ENCODE peak calls at places on chromosome 6, in five cellular contexts. One of them, this sample, is unnamed. For H3K4me1 and H3K36me3, the result is how much of the 10 kb centered on the place peaks cover.

GRCh38 chr6:160259585-160259984 is 964 bp upstream of the SLC22A2 start:
- DNase-seq in heart left ventricle: no peak
- DNase-seq in CD8-positive, alpha-beta T cell: no peak
- DNase-seq in ovary: no peak
- DNase-seq in aorta: no peak
- DNase-seq in this sample: no peak

GRCh38 chr6:151461673-151462072 is 9.7 kb upstream of the RMND1 start:
- DNase-seq in heart left ventricle: no peak
- DNase-seq in CD8-positive, alpha-beta T cell: no peak
- DNase-seq in ovary: no peak
- DNase-seq in aorta: no peak
- DNase-seq in this sample: no peak

GRCh38 chr6:88547768-88548167 is 381.6 kb upstream of the CNR1 start:
- DNase-seq in heart left ventricle: no peak
- DNase-seq in CD8-positive, alpha-beta T cell: no peak
- DNase-seq in ovary: no peak
- DNase-seq in aorta: no peak
- DNase-seq in this sample: no peak

GRCh38 chr6:4776967-4777925 is 1.0 kb downstream of the CDYL start:
- DNase-seq in heart left ventricle: peak
- DNase-seq in CD8-positive, alpha-beta T cell: peak
- DNase-seq in ovary: peak
- DNase-seq in aorta: no peak
- DNase-seq in this sample: peak

GRCh38 chr6:136923116-136923953 is 1.2 kb downstream of the SLC35D3 start:
- DNase-seq in heart left ventricle: no peak
- DNase-seq in CD8-positive, alpha-beta T cell: peak
- DNase-seq in ovary: no peak
- DNase-seq in aorta: peak
- DNase-seq in this sample: no peak

GRCh38 chr6:142440603-142441293 is 138.9 kb downstream of the ADGRG6 start:
- DNase-seq in heart left ventricle: no peak
- DNase-seq in CD8-positive, alpha-beta T cell: no peak
- DNase-seq in ovary: no peak
- DNase-seq in aorta: no peak
- DNase-seq in this sample: no peak

GRCh38 chr6:129575378-129576118 is 134.4 kb downstream of the ARHGAP18 start:
- DNase-seq in heart left ventricle: no peak
- DNase-seq in CD8-positive, alpha-beta T cell: no peak
- DNase-seq in ovary: no peak
- DNase-seq in aorta: no peak
- DNase-seq in this sample: no peak

GRCh38 chr6:4270001-4270400 is 134.6 kb upstream of the ECI2 start:
- DNase-seq in heart left ventricle: no peak
- DNase-seq in CD8-positive, alpha-beta T cell: no peak
- DNase-seq in ovary: no peak
- DNase-seq in aorta: no peak
- DNase-seq in this sample: no peak

GRCh38 chr6:135722679-135723078 is 128.8 kb upstream of the PDE7B start:
- DNase-seq in heart left ventricle: no peak
- DNase-seq in CD8-positive, alpha-beta T cell: no peak
- DNase-seq in ovary: no peak
- DNase-seq in aorta: no peak
- DNase-seq in this sample: no peak

GRCh38 chr6:138996524-138996923 is 8.5 kb upstream of the REPS1 start:
- DNase-seq in heart left ventricle: no peak
- DNase-seq in CD8-positive, alpha-beta T cell: no peak
- DNase-seq in ovary: no peak
- DNase-seq in aorta: no peak
- DNase-seq in this sample: no peak

GRCh38 chr6:16244869-16245451 is 6.6 kb downstream of the GMPR start:
- DNase-seq in heart left ventricle: no peak
- DNase-seq in CD8-positive, alpha-beta T cell: no peak
- DNase-seq in ovary: no peak
- DNase-seq in aorta: no peak
- DNase-seq in this sample: no peak

GRCh38 chr6:156996265-156996664 is 219.1 kb downstream of the ARID1B start:
- DNase-seq in heart left ventricle: no peak
- DNase-seq in CD8-positive, alpha-beta T cell: no peak
- DNase-seq in ovary: no peak
- DNase-seq in aorta: no peak
- DNase-seq in this sample: no peak

GRCh38 chr6:13194852-13195251 is 133.5 kb downstream of the TBC1D7 start:
- DNase-seq in heart left ventricle: no peak
- DNase-seq in CD8-positive, alpha-beta T cell: no peak
- DNase-seq in ovary: peak
- DNase-seq in aorta: no peak
- DNase-seq in this sample: peak

GRCh38 chr6:26136321-26136720 is 49.1 kb downstream of the HFE start:
- DNase-seq in heart left ventricle: no peak
- DNase-seq in CD8-positive, alpha-beta T cell: no peak
- DNase-seq in ovary: no peak
- DNase-seq in aorta: no peak
- DNase-seq in this sample: no peak

GRCh38 chr6:16361121-16361520 is 122.7 kb downstream of the GMPR start:
- DNase-seq in heart left ventricle: no peak
- DNase-seq in CD8-positive, alpha-beta T cell: no peak
- DNase-seq in ovary: no peak
- DNase-seq in aorta: no peak
- DNase-seq in this sample: no peak

GRCh38 chr6:133895573-133896343 is 6.8 kb downstream of the TCF21 start:
- DNase-seq in heart left ventricle: peak
- DNase-seq in CD8-positive, alpha-beta T cell: no peak
- DNase-seq in ovary: peak
- DNase-seq in aorta: peak
- DNase-seq in this sample: no peak

GRCh38 chr6:71090216-71090615 is 133.4 kb upstream of the B3GAT2 start:
- DNase-seq in heart left ventricle: no peak
- DNase-seq in CD8-positive, alpha-beta T cell: no peak
- DNase-seq in ovary: no peak
- DNase-seq in aorta: no peak
- DNase-seq in this sample: no peak

GRCh38 chr6:16759181-16759645 is 2.0 kb downstream of the ATXN1 start:
- DNase-seq in heart left ventricle: no peak
- DNase-seq in CD8-positive, alpha-beta T cell: no peak
- DNase-seq in ovary: no peak
- DNase-seq in aorta: no peak
- DNase-seq in this sample: no peak

GRCh38 chr6:157527471-157527907 is 146.5 kb downstream of the ZDHHC14 start:
- DNase-seq in heart left ventricle: no peak
- DNase-seq in CD8-positive, alpha-beta T cell: no peak
- DNase-seq in ovary: no peak
- DNase-seq in aorta: no peak
- DNase-seq in this sample: no peak

GRCh38 chr6:1336246-1336843 is 24.4 kb downstream of the FOXQ1 start:
- DNase-seq in heart left ventricle: no peak
- DNase-seq in CD8-positive, alpha-beta T cell: no peak
- DNase-seq in ovary: no peak
- DNase-seq in aorta: no peak
- DNase-seq in this sample: no peak

GRCh38 chr6:31586013-31586412 is at the start of gene LST1:
- DNase-seq in heart left ventricle: no peak
- DNase-seq in CD8-positive, alpha-beta T cell: no peak
- DNase-seq in ovary: no peak
- DNase-seq in aorta: no peak
- DNase-seq in this sample: no peak

DNA sequence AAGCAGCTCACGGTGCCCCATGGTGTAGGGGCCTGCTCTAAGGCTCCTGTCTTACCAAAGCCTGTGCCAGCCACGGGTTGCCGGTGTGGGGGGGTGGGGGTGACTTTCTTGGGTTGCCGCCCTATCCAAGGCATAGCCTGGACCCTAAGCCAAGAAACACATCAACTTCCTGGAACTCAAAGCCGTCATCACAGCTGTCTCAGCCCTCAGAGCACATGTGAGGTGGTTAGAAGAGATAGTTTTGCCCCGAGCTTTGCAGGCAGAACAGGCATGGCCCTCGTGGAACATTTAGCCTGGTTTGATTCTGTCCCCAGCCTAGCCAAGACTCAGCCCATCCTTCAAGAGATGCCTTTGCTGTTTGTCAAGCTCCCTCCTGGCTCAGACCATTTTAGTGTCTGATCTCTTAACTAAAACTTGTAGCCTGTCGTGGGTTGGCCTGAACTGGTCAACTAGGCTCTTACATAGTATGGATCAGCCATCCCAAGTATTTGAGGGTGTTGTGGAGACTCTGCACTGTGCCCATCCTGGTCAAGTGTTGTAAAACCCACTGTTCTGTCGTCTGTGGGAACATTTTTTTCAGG is 64.9 kb downstream of the RREB1 start:
- DNase-seq in heart left ventricle: peak
- DNase-seq in CD8-positive, alpha-beta T cell: no peak
- DNase-seq in ovary: no peak
- DNase-seq in aorta: peak
- DNase-seq in this sample: no peak
- H3K4me1 ChIP-seq in heart left ventricle: under half
- H3K4me1 ChIP-seq in CD8-positive, alpha-beta T cell: under half
- H3K4me1 ChIP-seq in ovary: under half
- H3K4me1 ChIP-seq in aorta: under half
- H3K4me1 ChIP-seq in this sample: under half

GRCh38 chr6:132459605-132459952 is 53.3 kb downstream of the STX7 start:
- DNase-seq in heart left ventricle: no peak
- DNase-seq in CD8-positive, alpha-beta T cell: no peak
- DNase-seq in ovary: no peak
- DNase-seq in aorta: no peak
- DNase-seq in this sample: no peak

GRCh38 chr6:132465530-132466485 is 47.1 kb downstream of the STX7 start:
- DNase-seq in heart left ventricle: no peak
- DNase-seq in CD8-positive, alpha-beta T cell: no peak
- DNase-seq in ovary: no peak
- DNase-seq in aorta: no peak
- DNase-seq in this sample: no peak

GRCh38 chr6:132464538-132465256 is 48.2 kb downstream of the STX7 start:
- DNase-seq in heart left ventricle: no peak
- DNase-seq in CD8-positive, alpha-beta T cell: no peak
- DNase-seq in ovary: no peak
- DNase-seq in aorta: no peak
- DNase-seq in this sample: no peak

GRCh38 chr6:132458887-132459604 is 53.9 kb downstream of the STX7 start:
- DNase-seq in heart left ventricle: no peak
- DNase-seq in CD8-positive, alpha-beta T cell: no peak
- DNase-seq in ovary: no peak
- DNase-seq in aorta: no peak
- DNase-seq in this sample: no peak

DNA sequence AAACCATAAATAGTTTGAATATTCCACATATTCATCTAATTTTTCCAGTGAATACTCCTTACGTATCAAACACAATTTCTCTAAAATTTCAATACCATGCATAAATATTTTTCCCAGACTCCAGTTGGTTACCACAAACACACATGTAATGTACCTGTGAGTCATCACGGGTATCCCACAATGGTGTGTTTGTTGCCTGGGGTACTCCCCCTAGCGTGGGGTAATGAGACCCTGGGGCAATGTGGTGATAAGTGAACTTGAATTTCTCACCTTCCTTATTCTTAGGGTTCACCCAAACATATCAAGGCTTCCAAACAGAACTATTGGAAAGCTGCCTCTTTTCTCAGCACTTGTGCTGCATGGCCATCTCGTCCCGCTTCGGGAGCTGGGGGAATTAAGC is 51.0 kb downstream of the STX7 start:
- DNase-seq in heart left ventricle: no peak
- DNase-seq in CD8-positive, alpha-beta T cell: no peak
- DNase-seq in ovary: no peak
- DNase-seq in aorta: no peak
- DNase-seq in this sample: no peak
- H3K36me3 ChIP-seq in heart left ventricle: under half
- H3K36me3 ChIP-seq in CD8-positive, alpha-beta T cell: under half
- H3K36me3 ChIP-seq in ovary: under half
- H3K36me3 ChIP-seq in aorta: under half
- H3K36me3 ChIP-seq in this sample: under half

GRCh38 chr6:34658605-34659218 is 37.9 kb downstream of the ILRUN start:
- DNase-seq in heart left ventricle: no peak
- DNase-seq in CD8-positive, alpha-beta T cell: no peak
- DNase-seq in ovary: no peak
- DNase-seq in aorta: no peak
- DNase-seq in this sample: no peak

GRCh38 chr6:34663887-34664269 is 32.7 kb downstream of the ILRUN start:
- DNase-seq in heart left ventricle: no peak
- DNase-seq in CD8-positive, alpha-beta T cell: no peak
- DNase-seq in ovary: no peak
- DNase-seq in aorta: no peak
- DNase-seq in this sample: no peak

GRCh38 chr6:34663371-34663770 is 33.2 kb downstream of the ILRUN start:
- DNase-seq in heart left ventricle: no peak
- DNase-seq in CD8-positive, alpha-beta T cell: no peak
- DNase-seq in ovary: no peak
- DNase-seq in aorta: no peak
- DNase-seq in this sample: no peak

GRCh38 chr6:34664270-34664971 is 32.1 kb downstream of the ILRUN start:
- DNase-seq in heart left ventricle: no peak
- DNase-seq in CD8-positive, alpha-beta T cell: no peak
- DNase-seq in ovary: no peak
- DNase-seq in aorta: no peak
- DNase-seq in this sample: no peak

GRCh38 chr6:34661379-34661778 is 35.2 kb downstream of the ILRUN start:
- DNase-seq in heart left ventricle: no peak
- DNase-seq in CD8-positive, alpha-beta T cell: no peak
- DNase-seq in ovary: no peak
- DNase-seq in aorta: no peak
- DNase-seq in this sample: no peak
- H3K4me1 ChIP-seq in heart left ventricle: under half
- H3K4me1 ChIP-seq in CD8-positive, alpha-beta T cell: under half
- H3K4me1 ChIP-seq in ovary: under half
- H3K4me1 ChIP-seq in aorta: under half
- H3K4me1 ChIP-seq in this sample: under half

GRCh38 chr6:36976931-36977330 is 9.1 kb downstream of the MTCH1 start:
- DNase-seq in heart left ventricle: no peak
- DNase-seq in CD8-positive, alpha-beta T cell: no peak
- DNase-seq in ovary: no peak
- DNase-seq in aorta: peak
- DNase-seq in this sample: no peak

GRCh38 chr6:36975231-36976004 is 10.6 kb downstream of the MTCH1 start:
- DNase-seq in heart left ventricle: no peak
- DNase-seq in CD8-positive, alpha-beta T cell: no peak
- DNase-seq in ovary: no peak
- DNase-seq in aorta: peak
- DNase-seq in this sample: no peak

GRCh38 chr6:36977470-36977941 is 8.5 kb downstream of the MTCH1 start:
- DNase-seq in heart left ventricle: no peak
- DNase-seq in CD8-positive, alpha-beta T cell: no peak
- DNase-seq in ovary: no peak
- DNase-seq in aorta: no peak
- DNase-seq in this sample: peak

GRCh38 chr6:36976005-36976261 is 10.1 kb downstream of the MTCH1 start:
- DNase-seq in heart left ventricle: no peak
- DNase-seq in CD8-positive, alpha-beta T cell: no peak
- DNase-seq in ovary: no peak
- DNase-seq in aorta: peak
- DNase-seq in this sample: no peak

DNA sequence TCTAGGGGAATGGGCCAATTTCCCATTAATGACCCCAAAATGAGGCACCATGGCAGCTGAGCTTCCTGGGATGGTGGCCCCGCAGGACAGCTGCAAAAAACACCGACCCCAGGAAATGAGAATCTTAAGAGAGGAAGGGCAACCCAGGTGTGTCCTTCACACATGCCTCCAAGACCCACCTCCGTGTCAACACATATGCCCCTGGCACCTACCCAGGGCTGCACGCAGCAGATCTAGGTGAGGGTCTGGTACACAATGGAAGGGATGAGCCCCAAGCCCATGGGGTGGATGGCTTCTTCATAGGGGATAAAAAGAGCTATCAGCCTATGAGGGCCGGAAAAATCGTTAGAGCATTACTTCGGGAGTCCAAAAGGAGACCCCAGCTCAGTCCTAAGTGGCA is 9.5 kb downstream of the MTCH1 start:
- DNase-seq in heart left ventricle: no peak
- DNase-seq in CD8-positive, alpha-beta T cell: no peak
- DNase-seq in ovary: no peak
- DNase-seq in aorta: peak
- DNase-seq in this sample: no peak
- H3K36me3 ChIP-seq in heart left ventricle: under half
- H3K36me3 ChIP-seq in CD8-positive, alpha-beta T cell: half or more
- H3K36me3 ChIP-seq in ovary: under half
- H3K36me3 ChIP-seq in aorta: under half
- H3K36me3 ChIP-seq in this sample: half or more